ENCODE peak calls at places on chromosomes 6 and 20, in seven cellular contexts. T is HAP-1; B is heart right ventricle; N is endodermal cell; P is CD8-positive, alpha-beta memory T cell; J is right atrium auricular region; D is aorta. E is an unnamed sample. For H3K4me1, the result is how much of the 10 kb centered on the place peaks cover.

GRCh38 chr20:30167540-30167939 is 1089.9 kb upstream of the DEFB115 start:
- DNase-seq in B (no peak), N (no peak), J (no peak), T (no peak), P (no peak), D (no peak), E (no peak)

GRCh38 chr6:9494864-9495263 is 920.0 kb downstream of the TFAP2A start:
- DNase-seq in D (no peak), B (no peak), T (no peak), P (no peak), N (no peak), J (no peak), E (no peak)

GRCh38 chr6:165266236-165267025 is 43.0 kb downstream of the C6orf118 start:
- DNase-seq in B (no peak), P (no peak), J (no peak), T (no peak), D (no peak), N (no peak), E (no peak)

GRCh38 chr6:47294990-47295389 is 14.7 kb downstream of the TNFRSF21 start:
- DNase-seq in P (no peak), J (no peak), D (no peak), B (no peak), N (no peak), T (no peak), E (no peak)

GRCh38 chr6:117493470-117493869 is 11.0 kb downstream of the DCBLD1 start:
- DNase-seq in D (no peak), J (no peak), N (no peak), B (no peak), P (no peak), T (no peak), E (no peak)

GRCh38 chr6:100810015-100810414 is 71.1 kb downstream of the ASCC3 start:
- DNase-seq in D (no peak), P (no peak), J (no peak), T (no peak), N (no peak), B (no peak), E (no peak)

GRCh38 chr6:11069760-11070159 is 23.9 kb upstream of the SMIM13 start:
- DNase-seq in P (no peak), T (no peak), N (no peak), D (no peak), B (no peak), J (no peak), E (no peak)

GRCh38 chr20:56358070-56358469 is 704 bp upstream of the FAM210B start:
- DNase-seq in N (no peak), T (no peak), D (no peak), B (no peak), P (no peak), J (no peak), E (no peak)

GRCh38 chr6:105986998-105987397 is 99.1 kb upstream of the PRDM1 start:
- DNase-seq in J (no peak), N (no peak), B (no peak), T (no peak), D (no peak), P (no peak), E (no peak)

GRCh38 chr20:54173653-54174451 is at the start of gene CYP24A1:
- DNase-seq in J (no peak), N (peak), T (no peak), P (no peak), D (no peak), B (no peak), E (no peak)

GRCh38 chr6:119105262-119105661 is 26.8 kb upstream of the FAM184A start:
- DNase-seq in J (no peak), N (no peak), P (no peak), D (no peak), T (no peak), B (no peak), E (no peak)

GRCh38 chr6:4698901-4699659 is 77.1 kb upstream of the CDYL start:
- DNase-seq in B (no peak), T (no peak), P (no peak), N (no peak), J (no peak), D (no peak), E (no peak)

GRCh38 chr6:26097268-26097875 is 10.1 kb downstream of the HFE start:
- DNase-seq in J (peak), N (peak), P (peak), B (no peak), D (no peak), T (peak), E (peak)

GRCh38 chr20:63775096-63775978 is 35.8 kb downstream of the SLC2A4RG start:
- DNase-seq in N (peak), B (peak), D (peak), J (no peak), T (no peak), P (no peak), E (no peak)

GRCh38 chr6:113701552-113702254 is 155.4 kb upstream of the MARCKS start:
- DNase-seq in P (no peak), J (no peak), T (no peak), D (no peak), N (no peak), B (no peak), E (no peak)

GRCh38 chr6:29005183-29005885 is at the start of gene ZNF311:
- DNase-seq in J (no peak), T (no peak), D (peak), B (no peak), N (no peak), P (no peak), E (peak)

GRCh38 chr6:154370545-154370944 is 13.9 kb upstream of the IPCEF1 start:
- DNase-seq in B (no peak), P (no peak), T (peak), N (peak), D (no peak), J (no peak), E (no peak)

GRCh38 chr20:64254571-64255360 is 782 bp upstream of the PCMTD2 start:
- DNase-seq in P (no peak), N (no peak), T (no peak), B (no peak), J (peak), D (no peak), E (no peak)

GRCh38 chr6:108027054-108027453 is 47.5 kb downstream of the OSTM1 start:
- DNase-seq in N (no peak), D (no peak), T (no peak), P (no peak), J (no peak), B (no peak), E (no peak)

GRCh38 chr6:39050453-39051112 is 2.0 kb downstream of the GLP1R start:
- DNase-seq in J (no peak), T (no peak), P (no peak), B (no peak), N (no peak), D (no peak), E (no peak)

GRCh38 chr6:152232494-152233151 is 404.5 kb downstream of the SYNE1 start:
- DNase-seq in J (no peak), T (peak), N (no peak), D (no peak), P (no peak), B (no peak), E (peak)

GRCh38 chr20:19932170-19932667 is 84.9 kb upstream of the NAA20 start:
- DNase-seq in B (no peak), T (no peak), J (peak), D (no peak), P (no peak), N (no peak), E (no peak)

GRCh38 chr6:170296423-170296745 is 5.5 kb upstream of the DLL1 start:
- DNase-seq in N (peak), B (peak), D (no peak), J (no peak), T (no peak), P (no peak), E (no peak)

GRCh38 chr6:110064744-110065524 is 86.8 kb downstream of the GPR6 start:
- DNase-seq in B (no peak), N (no peak), D (no peak), J (no peak), P (no peak), T (no peak), E (no peak)

GRCh38 chr6:145042559-145042958 is 692.8 kb downstream of the EPM2A start:
- DNase-seq in P (no peak), D (no peak), N (peak), T (peak), J (no peak), B (no peak), E (no peak)

GRCh38 chr6:15769471-15770088 is 106.8 kb upstream of the DTNBP1 start:
- DNase-seq in T (no peak), J (no peak), P (no peak), B (no peak), D (no peak), N (no peak), E (no peak)

GRCh38 chr6:75337805-75338204 is 53.2 kb upstream of the TMEM30A start:
- DNase-seq in B (no peak), P (no peak), T (no peak), J (no peak), D (no peak), N (no peak), E (no peak)

GRCh38 chr6:74991573-74992332 is 214.1 kb downstream of the COL12A1 start:
- DNase-seq in N (peak), T (no peak), J (no peak), B (no peak), P (no peak), D (no peak), E (no peak)

GRCh38 chr6:40957616-40958492 is 81.2 kb downstream of the UNC5CL start:
- DNase-seq in D (no peak), P (no peak), N (no peak), T (no peak), B (no peak), J (no peak), E (no peak)

GRCh38 chr6:7106215-7106751 is 1.5 kb upstream of the RREB1 start:
- DNase-seq in N (no peak), J (no peak), B (no peak), P (no peak), T (no peak), D (no peak), E (no peak)

GRCh38 chr20:11917663-11918062 is at the start of gene BTBD3:
- DNase-seq in J (peak), P (no peak), D (no peak), T (no peak), N (no peak), B (peak), E (no peak)

GRCh38 chr6:16108996-16109658 is 19.8 kb upstream of the MYLIP start:
- DNase-seq in J (no peak), D (no peak), N (no peak), B (peak), T (no peak), P (no peak), E (no peak)

GRCh38 chr20:32356935-32357868 is 929 bp upstream of the ASXL1 start:
- DNase-seq in N (no peak), P (no peak), J (no peak), T (peak), D (no peak), B (no peak), E (no peak)

GRCh38 chr6:28747631-28748157 is 176.1 kb downstream of the TRIM27 start:
- DNase-seq in T (peak), J (no peak), P (no peak), N (peak), D (no peak), B (no peak), E (no peak)

GRCh38 chr6:134216304-134217029 is 101.4 kb downstream of the SGK1 start:
- DNase-seq in B (no peak), N (no peak), P (no peak), D (no peak), T (no peak), J (no peak), E (no peak)

GRCh38 chr6:164928366-164929154 is 380.8 kb downstream of the C6orf118 start:
- DNase-seq in B (no peak), N (no peak), D (no peak), J (no peak), T (no peak), P (no peak), E (no peak)

GRCh38 chr6:42195415-42195814 is 659 bp upstream of the GUCA1B start:
- DNase-seq in J (no peak), B (no peak), P (no peak), N (no peak), T (no peak), D (no peak), E (no peak)

GRCh38 chr6:158387036-158387435 is 74.8 kb downstream of the TULP4 start:
- DNase-seq in T (no peak), D (no peak), B (no peak), P (no peak), N (no peak), J (no peak), E (no peak)

GRCh38 chr6:224350-224749 is 67.9 kb upstream of the DUSP22 start:
- DNase-seq in J (peak), T (no peak), P (no peak), N (peak), D (no peak), B (no peak), E (no peak)

GRCh38 chr20:25054133-25054820 is 3.7 kb downstream of the ACSS1 start:
- DNase-seq in N (peak), D (peak), P (no peak), B (no peak), J (no peak), T (no peak), E (no peak)

GRCh38 chr20:25057234-25058050 is 497 bp downstream of the ACSS1 start:
- DNase-seq in B (peak), T (peak), N (peak), D (peak), J (no peak), P (peak), E (peak)

GRCh38 chr20:25056601-25057233 is 1.2 kb downstream of the ACSS1 start:
- DNase-seq in D (peak), T (no peak), N (no peak), P (no peak), J (no peak), B (no peak), E (no peak)

GRCh38 chr20:25054995-25055629 is 2.8 kb downstream of the ACSS1 start:
- DNase-seq in N (no peak), J (no peak), P (no peak), B (no peak), D (peak), T (no peak), E (no peak)

GRCh38 chr20:25055711-25056492 is 2.0 kb downstream of the ACSS1 start:
- DNase-seq in N (no peak), P (no peak), T (no peak), D (no peak), B (no peak), J (no peak), E (peak)
- H3K4me1 ChIP-seq in N (under half), P (half or more), T (under half), D (under half), B (half or more), J (under half), E (under half)

GRCh38 chr6:156953478-156954146 is 176.4 kb downstream of the ARID1B start:
- DNase-seq in B (no peak), N (no peak), J (no peak), P (no peak), D (no peak), T (peak), E (peak)

GRCh38 chr6:156950084-156950483 is 172.9 kb downstream of the ARID1B start:
- DNase-seq in B (no peak), J (no peak), D (no peak), N (no peak), P (no peak), T (no peak), E (no peak)

GRCh38 chr6:156954191-156954590 is 177.0 kb downstream of the ARID1B start:
- DNase-seq in J (no peak), D (no peak), T (no peak), B (no peak), N (no peak), P (no peak), E (no peak)

GRCh38 chr6:156953125-156953477 is 175.9 kb downstream of the ARID1B start:
- DNase-seq in B (no peak), D (no peak), P (no peak), N (no peak), T (no peak), J (no peak), E (no peak)

GRCh38 chr6:156952401-156952800 is 175.2 kb downstream of the ARID1B start:
- DNase-seq in B (no peak), J (no peak), D (no peak), T (no peak), P (no peak), N (no peak), E (no peak)
- H3K4me1 ChIP-seq in B (half or more), J (under half), D (under half), T (under half), P (under half), N (under half), E (under half)

DNA sequence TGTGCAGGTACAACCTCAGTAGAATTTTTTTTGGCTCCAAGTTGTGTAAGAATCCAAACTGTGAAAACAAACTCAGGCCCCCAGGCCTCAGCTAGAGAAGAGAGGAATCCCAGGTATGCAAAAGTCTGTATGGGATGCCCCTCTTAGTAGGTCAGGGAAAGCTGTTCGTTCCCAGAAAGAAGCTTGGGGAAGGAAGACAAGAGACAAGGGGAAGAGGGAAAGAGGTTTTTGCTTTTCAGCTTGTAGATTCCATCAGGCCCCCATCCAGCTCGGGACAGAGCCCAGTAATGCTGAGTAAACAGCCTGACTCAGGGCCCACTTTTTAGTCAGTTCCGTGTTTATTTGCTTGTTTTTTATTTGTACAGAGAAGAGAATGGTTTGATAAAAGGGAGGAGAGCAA is 184.4 kb upstream of the FOXA2 start:
- DNase-seq in D (no peak), P (no peak), B (no peak), N (no peak), J (no peak), T (no peak), E (no peak)
- H3K4me1 ChIP-seq in D (under half), P (under half), B (under half), N (under half), J (under half), T (under half), E (under half)

DNA sequence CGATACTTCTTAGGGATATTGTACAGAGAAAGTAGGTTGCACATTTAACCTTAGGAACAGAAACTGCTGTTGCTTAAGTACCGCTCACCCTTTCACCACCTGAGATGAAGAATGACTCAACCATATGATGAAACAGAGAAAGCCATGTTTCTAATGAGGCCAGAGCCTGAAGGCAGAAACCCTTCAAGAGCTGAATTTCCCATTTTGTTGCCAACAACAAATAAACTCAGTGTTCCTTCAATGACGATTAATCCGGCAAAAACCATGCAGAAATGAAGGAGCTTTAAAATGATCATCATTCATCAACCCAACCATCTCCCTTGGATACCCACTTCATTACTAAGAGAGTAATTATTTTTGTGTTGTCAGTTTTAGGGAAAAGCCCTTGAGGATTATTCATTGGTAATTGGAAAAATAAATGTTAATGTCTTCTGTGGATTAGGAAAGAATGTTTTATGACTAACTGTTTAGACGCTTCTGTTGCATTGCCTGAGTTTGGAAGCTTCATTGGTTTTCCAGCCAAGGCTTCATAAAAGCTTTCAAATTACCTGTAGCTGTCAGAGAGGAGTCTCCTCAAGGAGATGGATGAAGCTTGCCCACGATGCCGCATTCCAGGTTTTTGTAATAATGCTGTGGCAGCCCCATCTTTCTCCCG is 112.1 kb upstream of the IYD start:
- DNase-seq in P (no peak), N (no peak), B (no peak), T (no peak), J (no peak), D (no peak), E (no peak)
- H3K4me1 ChIP-seq in P (under half), N (under half), B (under half), T (under half), J (under half), D (under half), E (under half)

E was measured in CD4-positive, CD25-positive, alpha-beta regulatory T cell.